ENCODE peak calls at places on chromosomes 13 and 19, in ten cellular contexts. U is lung, W is foreskin fibroblast, X is AG04449, I is GM12865, V is BJ, D is AG10803, J is esophagus muscularis mucosa, S is uterus, E is GM12878. Y is an unnamed sample.

GRCh38 chr19:19009951-19010350 is 23.4 kb downstream of the SUGP2 start:
- DNase-seq in U (no peak), W (no peak), X (no peak), I (no peak), V (no peak), D (no peak), J (no peak), S (no peak), E (no peak), Y (no peak)

GRCh38 chr13:28001837-28002473 is 13.5 kb upstream of the URAD start:
- DNase-seq in U (no peak), W (no peak), X (no peak), I (no peak), V (no peak), D (no peak), J (no peak), S (no peak), E (no peak), Y (no peak)

GRCh38 chr19:38921420-38922274 is 8.9 kb downstream of the SARS2 start:
- DNase-seq in U (no peak), W (no peak), X (no peak), I (no peak), V (no peak), D (no peak), J (no peak), S (no peak), E (no peak), Y (no peak)

GRCh38 chr13:98761126-98761978 is 8.9 kb upstream of the SLC15A1 start:
- DNase-seq in U (no peak), W (peak), X (no peak), I (peak), V (no peak), D (peak), J (no peak), S (no peak), E (peak), Y (peak)

GRCh38 chr19:33274663-33275558 is 27.4 kb downstream of the CEBPA start:
- DNase-seq in U (no peak), W (no peak), X (no peak), I (no peak), V (no peak), D (no peak), J (no peak), S (no peak), E (no peak), Y (no peak)

GRCh38 chr13:49731766-49732165 is 40.5 kb upstream of the EBPL start:
- DNase-seq in U (no peak), W (peak), X (peak), I (no peak), V (peak), D (peak), J (no peak), S (no peak), E (no peak), Y (peak)

GRCh38 chr19:46834984-46835383 is 15.7 kb downstream of the AP2S1 start:
- DNase-seq in U (no peak), W (no peak), X (no peak), I (no peak), V (no peak), D (no peak), J (no peak), S (no peak), E (no peak), Y (no peak)

GRCh38 chr19:3740431-3740830 is 21.1 kb downstream of the APBA3 start:
- DNase-seq in U (no peak), W (no peak), X (no peak), I (no peak), V (no peak), D (no peak), J (no peak), S (no peak), E (no peak), Y (no peak)

GRCh38 chr19:572891-573825 is 762 bp downstream of the BSG start:
- DNase-seq in U (peak), W (peak), X (no peak), I (peak), V (no peak), D (peak), J (no peak), S (peak), E (no peak), Y (no peak)

GRCh38 chr19:2887391-2887914 is 13.3 kb upstream of the ZNF57 start:
- DNase-seq in U (no peak), W (peak), X (no peak), I (peak), V (peak), D (peak), J (no peak), S (no peak), E (no peak), Y (peak)

GRCh38 chr13:111860161-111860560 is 206.8 kb upstream of the SOX1 start:
- DNase-seq in U (no peak), W (no peak), X (no peak), I (no peak), V (no peak), D (no peak), J (peak), S (no peak), E (no peak), Y (no peak)

GRCh38 chr19:35958660-35959039 is 22.5 kb downstream of the LRFN3 start:
- DNase-seq in U (no peak), W (no peak), X (no peak), I (no peak), V (no peak), D (no peak), J (no peak), S (no peak), E (no peak), Y (no peak)

GRCh38 chr19:38281820-38282566 is 17.6 kb downstream of the SPINT2 start:
- DNase-seq in U (no peak), W (no peak), X (no peak), I (no peak), V (no peak), D (no peak), J (no peak), S (no peak), E (no peak), Y (no peak)

GRCh38 chr19:32330149-32330548 is 15.3 kb upstream of the ZNF507 start:
- DNase-seq in U (no peak), W (no peak), X (no peak), I (no peak), V (no peak), D (no peak), J (no peak), S (no peak), E (no peak), Y (no peak)

GRCh38 chr13:106415971-106416370 is 119.5 kb downstream of the EFNB2 start:
- DNase-seq in U (no peak), W (no peak), X (no peak), I (no peak), V (no peak), D (no peak), J (no peak), S (no peak), E (no peak), Y (no peak)

GRCh38 chr13:104422668-104423067 is 1356.5 kb upstream of the SLC10A2 start:
- DNase-seq in U (no peak), W (no peak), X (no peak), I (no peak), V (no peak), D (no peak), J (no peak), S (no peak), E (no peak), Y (no peak)

GRCh38 chr13:110726726-110727125 is 13.2 kb downstream of the ING1 start:
- DNase-seq in U (no peak), W (no peak), X (no peak), I (peak), V (no peak), D (no peak), J (no peak), S (no peak), E (no peak), Y (no peak)

GRCh38 chr13:26759907-26760834 is at the start of gene GPR12:
- DNase-seq in U (no peak), W (peak), X (no peak), I (no peak), V (no peak), D (peak), J (no peak), S (no peak), E (no peak), Y (no peak)

GRCh38 chr13:27977476-27978300 is 8.6 kb upstream of the CDX2 start:
- DNase-seq in U (no peak), W (no peak), X (no peak), I (no peak), V (no peak), D (no peak), J (no peak), S (no peak), E (no peak), Y (no peak)

GRCh38 chr19:16232568-16232967 is 34.9 kb downstream of the AP1M1 start:
- DNase-seq in U (no peak), W (no peak), X (no peak), I (no peak), V (no peak), D (no peak), J (no peak), S (no peak), E (no peak), Y (no peak)

GRCh38 chr13:30745917-30746686 is 10.8 kb downstream of the ALOX5AP start:
- DNase-seq in U (no peak), W (no peak), X (no peak), I (no peak), V (no peak), D (no peak), J (no peak), S (no peak), E (no peak), Y (no peak)

GRCh38 chr13:30742896-30743295 is 7.6 kb downstream of the ALOX5AP start:
- DNase-seq in U (no peak), W (no peak), X (no peak), I (no peak), V (no peak), D (no peak), J (no peak), S (no peak), E (no peak), Y (no peak)

GRCh38 chr13:30744686-30745085 is 9.3 kb downstream of the ALOX5AP start:
- DNase-seq in U (no peak), W (no peak), X (no peak), I (no peak), V (no peak), D (no peak), J (no peak), S (no peak), E (no peak), Y (no peak)

GRCh38 chr13:30744056-30744684 is 8.8 kb downstream of the ALOX5AP start:
- DNase-seq in U (peak), W (peak), X (no peak), I (peak), V (no peak), D (no peak), J (no peak), S (peak), E (peak), Y (no peak)

DNA sequence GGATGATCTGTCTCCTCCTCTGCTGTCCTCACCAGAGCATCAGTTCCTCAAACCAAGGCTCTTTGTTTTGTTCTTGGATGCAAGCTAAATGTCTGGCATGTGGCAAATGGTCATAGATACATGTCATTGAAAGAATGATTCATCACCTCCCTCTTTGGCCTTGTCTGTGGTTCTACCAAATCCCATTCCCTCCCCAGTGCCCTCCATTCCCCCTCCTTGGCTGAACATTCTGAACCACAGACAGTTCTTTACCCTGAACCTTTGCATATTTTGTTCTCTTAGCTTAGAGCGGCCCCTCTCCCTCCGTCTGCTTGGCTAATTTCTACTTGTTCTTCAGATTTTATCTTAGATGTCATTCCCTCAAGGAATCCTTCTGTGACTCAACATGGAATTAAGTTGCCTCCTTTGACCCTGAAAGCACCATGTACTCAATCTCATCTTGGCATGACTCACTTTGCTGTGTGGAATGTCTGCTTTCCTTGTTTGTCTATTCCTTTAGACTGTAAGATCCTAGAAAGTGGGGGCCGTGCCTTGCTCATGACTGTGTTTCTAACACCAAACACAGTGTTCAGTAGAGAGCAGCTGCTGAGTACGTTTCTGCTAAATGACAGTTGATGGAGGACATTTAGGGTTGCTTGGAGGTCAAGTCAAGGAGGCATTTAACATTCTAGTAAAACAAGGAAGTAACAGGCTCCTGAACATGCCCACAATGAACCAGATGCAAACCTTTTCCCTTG is 8.1 kb downstream of the ALOX5AP start:
- DNase-seq in U (peak), W (peak), X (peak), I (peak), V (peak), D (peak), J (no peak), S (peak), E (no peak), Y (peak)
- TF ChIP-seq CTCF in U (no peak), W (no peak), X (no peak), I (no peak), V (no peak), D (peak), J (no peak), S (no peak), E (no peak), Y (no peak)

GRCh38 chr19:48874309-48875135 is 2.3 kb downstream of the PPP1R15A start:
- DNase-seq in U (no peak), W (peak), X (no peak), I (peak), V (no peak), D (peak), J (no peak), S (peak), E (no peak), Y (no peak)
- H3K4me3 ChIP-seq in U (peak), W (peak), X (peak), I (peak), V (peak), D (peak), J (peak), S (peak), E (peak), Y (peak)

GRCh38 chr19:11295665-11296245 is at the start of gene TSPAN16:
- DNase-seq in U (no peak), W (no peak), X (no peak), I (no peak), V (no peak), D (no peak), J (no peak), S (peak), E (no peak), Y (no peak)
- TF ChIP-seq CTCF in U (no peak), W (no peak), X (no peak), I (no peak), V (peak), D (peak), J (no peak), S (no peak), E (no peak), Y (no peak)

DNA sequence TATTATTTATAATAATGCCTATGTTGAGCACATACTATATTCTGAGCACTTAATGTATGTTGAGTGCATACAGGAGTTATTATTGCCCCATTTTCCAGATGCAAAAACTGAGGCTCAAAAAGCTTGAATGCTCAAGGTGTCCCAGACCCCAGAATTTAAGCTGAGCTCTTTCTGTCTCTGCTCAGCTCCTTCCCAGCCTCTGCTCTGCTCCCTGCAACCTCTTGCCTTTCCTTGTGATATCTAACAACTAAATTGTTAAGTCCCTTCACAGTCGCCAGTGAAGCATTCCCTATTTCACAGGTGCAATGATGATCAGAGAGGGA is 4.2 kb downstream of the NOTCH3 start:
- DNase-seq in U (no peak), W (no peak), X (no peak), I (no peak), V (no peak), D (no peak), J (no peak), S (no peak), E (no peak), Y (no peak)
- H3K4me3 ChIP-seq in U (no peak), W (no peak), X (no peak), I (no peak), V (no peak), D (no peak), J (no peak), S (no peak), E (no peak), Y (no peak)

DNA sequence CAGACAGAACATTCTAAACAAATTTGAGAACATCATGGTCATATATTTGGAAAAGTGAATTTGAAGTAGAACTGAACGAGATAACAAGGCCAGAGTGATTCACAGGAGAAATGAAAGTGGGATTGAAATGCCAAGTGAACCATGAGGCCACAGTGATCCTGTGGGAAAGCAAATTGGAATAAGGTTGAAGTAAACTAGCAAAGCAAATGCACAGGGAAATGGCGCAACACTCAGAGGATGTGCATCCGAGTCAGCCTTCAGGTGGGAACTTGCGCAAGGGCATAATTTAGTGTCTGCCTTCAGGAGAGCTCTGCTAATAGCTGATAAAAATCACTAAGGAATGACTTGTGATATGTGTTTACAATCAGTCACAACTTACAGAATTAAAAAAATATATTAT is 696.6 kb downstream of the LIG4 start:
- DNase-seq in U (no peak), W (no peak), X (no peak), I (no peak), V (no peak), D (no peak), J (no peak), S (no peak), E (no peak), Y (no peak)
- TF ChIP-seq CTCF in U (no peak), W (no peak), X (no peak), I (no peak), V (no peak), D (no peak), J (no peak), S (no peak), E (no peak), Y (no peak)

DNA sequence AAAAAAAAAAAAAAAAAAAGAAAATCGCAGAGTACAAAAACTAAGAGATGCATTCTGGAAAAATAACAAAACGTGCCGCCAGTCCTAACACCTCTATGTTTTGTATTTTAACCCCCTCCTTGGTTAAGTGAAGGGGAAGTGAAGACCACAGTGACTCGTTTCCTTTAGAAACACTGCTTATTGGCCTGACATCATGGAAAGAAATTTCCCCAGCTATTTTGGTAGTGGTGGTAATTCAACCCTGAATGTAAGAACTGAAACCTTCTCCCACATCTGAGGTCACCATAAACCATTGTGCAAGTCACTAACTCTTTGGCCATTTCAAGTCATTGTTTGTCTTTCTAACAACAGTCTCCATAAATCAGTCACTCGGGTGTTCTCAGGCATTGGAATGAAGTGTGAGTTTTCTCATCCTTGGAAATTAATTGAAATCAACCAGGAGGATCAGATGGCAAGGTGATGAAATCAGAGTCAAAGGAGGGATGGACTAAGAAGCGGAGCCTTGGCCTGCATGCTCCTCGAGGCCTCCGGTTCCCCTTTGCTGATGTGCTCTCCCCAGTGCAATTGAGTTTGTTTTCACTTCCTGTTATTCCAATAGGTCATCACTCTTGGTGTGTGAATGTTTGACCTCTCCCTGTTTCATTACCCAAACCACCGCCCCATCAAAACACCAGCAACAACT is 443.9 kb downstream of the FGF9 start:
- DNase-seq in U (no peak), W (no peak), X (no peak), I (peak), V (peak), D (peak), J (no peak), S (no peak), E (peak), Y (no peak)
- H3K4me3 ChIP-seq in U (no peak), W (no peak), X (no peak), I (peak), V (no peak), D (no peak), J (no peak), S (no peak), E (no peak), Y (no peak)

GRCh38 chr19:10120538-10121198 is 969 bp upstream of the EIF3G start:
- DNase-seq in U (no peak), W (peak), X (peak), I (no peak), V (peak), D (peak), J (no peak), S (no peak), E (no peak), Y (peak)

GRCh38 chr19:10126213-10126639 is 6.5 kb upstream of the EIF3G start:
- DNase-seq in U (no peak), W (no peak), X (no peak), I (no peak), V (no peak), D (no peak), J (no peak), S (no peak), E (no peak), Y (no peak)

GRCh38 chr19:10124429-10124828 is 4.7 kb upstream of the EIF3G start:
- DNase-seq in U (no peak), W (no peak), X (no peak), I (no peak), V (no peak), D (no peak), J (no peak), S (no peak), E (no peak), Y (no peak)

GRCh38 chr19:10118960-10119359 is 739 bp downstream of the EIF3G start:
- DNase-seq in U (no peak), W (no peak), X (no peak), I (no peak), V (no peak), D (peak), J (no peak), S (no peak), E (no peak), Y (no peak)

GRCh38 chr19:10122066-10122465 is 2.4 kb upstream of the EIF3G start:
- DNase-seq in U (no peak), W (peak), X (no peak), I (no peak), V (peak), D (peak), J (no peak), S (no peak), E (no peak), Y (peak)
- TF ChIP-seq CTCF in U (no peak), W (no peak), X (no peak), I (no peak), V (no peak), D (no peak), J (no peak), S (no peak), E (no peak), Y (no peak)

GRCh38 chr19:17404621-17405249 is 695 bp downstream of the BST2 start:
- DNase-seq in U (no peak), W (no peak), X (no peak), I (peak), V (no peak), D (no peak), J (no peak), S (no peak), E (no peak), Y (no peak)

GRCh38 chr19:17406039-17406886 is 833 bp upstream of the BST2 start:
- DNase-seq in U (no peak), W (no peak), X (no peak), I (peak), V (no peak), D (peak), J (no peak), S (no peak), E (no peak), Y (no peak)

GRCh38 chr19:17405250-17406038 is at the start of gene BST2:
- DNase-seq in U (peak), W (no peak), X (no peak), I (peak), V (no peak), D (peak), J (no peak), S (peak), E (peak), Y (no peak)

GRCh38 chr19:17404015-17404414 is 1.4 kb downstream of the BST2 start:
- DNase-seq in U (no peak), W (no peak), X (no peak), I (peak), V (no peak), D (no peak), J (no peak), S (no peak), E (no peak), Y (no peak)

GRCh38 chr19:17406887-17407196 is 1.4 kb upstream of the BST2 start:
- DNase-seq in U (no peak), W (no peak), X (no peak), I (peak), V (no peak), D (no peak), J (no peak), S (no peak), E (no peak), Y (no peak)
- H3K4me3 ChIP-seq in U (no peak), W (no peak), X (no peak), I (peak), V (no peak), D (no peak), J (peak), S (peak), E (peak), Y (no peak)

GRCh38 chr13:39284801-39285388 is 246.6 kb downstream of the NHLRC3 start:
- DNase-seq in U (no peak), W (peak), X (no peak), I (no peak), V (no peak), D (no peak), J (no peak), S (no peak), E (no peak), Y (no peak)
- TF ChIP-seq CTCF in U (no peak), W (peak), X (no peak), I (no peak), V (peak), D (no peak), J (no peak), S (no peak), E (no peak), Y (peak)

GRCh38 chr19:29302002-29302928 is 89.3 kb upstream of the UQCRFS1 start:
- DNase-seq in U (no peak), W (no peak), X (no peak), I (peak), V (no peak), D (no peak), J (no peak), S (no peak), E (no peak), Y (no peak)
- H3K4me3 ChIP-seq in U (no peak), W (no peak), X (no peak), I (no peak), V (no peak), D (no peak), J (no peak), S (no peak), E (no peak), Y (no peak)

Y was measured in AG09309.